ENCODE peak calls at places on chromosomes 13 and 19, in four cellular contexts. U, E, M and Y are unnamed samples.

GRCh38 chr19:10193666-10194499 is 870 bp downstream of the DNMT1 start:
- DNase-seq in E (no peak), M (peak; percentile 17), U (peak; percentile 13), Y (peak; percentile 40)

GRCh38 chr13:47508518-47509228 is 492.4 kb downstream of the SUCLA2 start:
- DNase-seq in E (no peak), M (no peak), U (no peak), Y (no peak)

GRCh38 chr19:44557933-44558332 is 28.5 kb upstream of the CEACAM20 start:
- DNase-seq in E (no peak), U (no peak), M (no peak), Y (no peak)

GRCh38 chr13:73782781-73783180 is 351.4 kb downstream of the KLF12 start:
- DNase-seq in U (peak; percentile 42), M (no peak), E (no peak), Y (no peak)

GRCh38 chr13:111458001-111458531 is 137.6 kb downstream of the TEX29 start:
- DNase-seq in E (no peak), M (no peak), U (no peak), Y (no peak)

GRCh38 chr19:2523630-2524311 is 47.8 kb downstream of the GADD45B start:
- DNase-seq in U (no peak), E (no peak), M (no peak), Y (peak; percentile 43)

GRCh38 chr13:29758591-29759114 is 91.8 kb downstream of the UBL3 start:
- DNase-seq in E (peak; percentile 74), U (peak; percentile 5), M (peak; percentile 10), Y (no peak)

GRCh38 chr19:13964776-13965175 is 12.5 kb downstream of the DCAF15 start:
- DNase-seq in M (no peak), E (no peak), U (no peak), Y (no peak)

GRCh38 chr13:107365466-107366215 is 797.7 kb upstream of the ARGLU1 start:
- DNase-seq in U (no peak), M (no peak), E (no peak), Y (no peak)

GRCh38 chr13:94239135-94239534 is 240.3 kb downstream of the DCT start:
- DNase-seq in E (no peak), U (no peak), M (no peak), Y (no peak)

GRCh38 chr19:13208964-13209796 is 59.0 kb downstream of the IER2 start:
- DNase-seq in E (no peak), U (no peak), M (no peak), Y (no peak)

GRCh38 chr19:33390908-33391630 is 17.6 kb downstream of the CEBPG start:
- DNase-seq in U (no peak), E (no peak), M (no peak), Y (no peak)

GRCh38 chr13:82675024-82675423 is 1207.2 kb downstream of the SLITRK1 start:
- DNase-seq in U (no peak), M (no peak), E (no peak), Y (no peak)

GRCh38 chr19:23116802-23117571 is at the start of gene ZNF730:
- DNase-seq in U (no peak), E (peak; percentile 13), M (peak; percentile 51), Y (no peak)

GRCh38 chr19:45200614-45201013 is 22.0 kb downstream of the BLOC1S3 start:
- DNase-seq in M (peak; percentile 33), U (peak; percentile 62), E (no peak), Y (no peak)

GRCh38 chr13:75197803-75198202 is 284.2 kb downstream of the TBC1D4 start:
- DNase-seq in M (no peak), E (no peak), U (no peak), Y (no peak)

GRCh38 chr19:29546583-29547190 is 20.9 kb downstream of the VSTM2B start:
- DNase-seq in M (no peak), E (no peak), U (peak; percentile 51), Y (no peak)

GRCh38 chr13:76803831-76804230 is 82.4 kb downstream of the KCTD12 start:
- DNase-seq in U (no peak), E (no peak), M (no peak), Y (no peak)

GRCh38 chr13:46903748-46904147 is 6.9 kb upstream of the HTR2A start:
- DNase-seq in E (no peak), M (no peak), U (no peak), Y (no peak)

GRCh38 chr19:32196690-32197420 is 148.6 kb upstream of the ZNF507 start:
- DNase-seq in M (no peak), E (no peak), U (no peak), Y (no peak)

GRCh38 chr13:67238277-67238859 is 8.2 kb upstream of the PCDH9 start:
- DNase-seq in M (peak; percentile 9), U (peak; percentile 16), E (no peak), Y (no peak)

GRCh38 chr13:37695200-37695599 is 96.6 kb upstream of the POSTN start:
- DNase-seq in U (no peak), E (no peak), M (no peak), Y (no peak)

GRCh38 chr13:113184568-113185440 is 23.7 kb downstream of the PCID2 start:
- DNase-seq in U (no peak), M (no peak), E (no peak), Y (no peak)

GRCh38 chr13:50131998-50132936 is 117.0 kb downstream of the KCNRG start:
- DNase-seq in M (no peak), E (no peak), U (no peak), Y (no peak)

GRCh38 chr13:44759723-44760360 is 183.7 kb upstream of the TSC22D1 start:
- DNase-seq in M (no peak), U (peak; percentile 21), E (no peak), Y (peak; percentile 21)

GRCh38 chr13:41017153-41017552 is 2.0 kb downstream of the ELF1 start:
- DNase-seq in U (no peak), M (no peak), E (no peak), Y (no peak)

GRCh38 chr19:1417145-1417544 is 9.8 kb downstream of the DAZAP1 start:
- DNase-seq in M (no peak), E (no peak), U (no peak), Y (no peak)

GRCh38 chr19:40567040-40567749 is 9.5 kb upstream of the SHKBP1 start:
- DNase-seq in U (no peak), E (no peak), M (peak; percentile 42), Y (no peak)

GRCh38 chr13:19157461-19157860 is 24.2 kb downstream of the TUBA3C start:
- DNase-seq in U (no peak), E (no peak), M (no peak), Y (no peak)

GRCh38 chr19:53112286-53112685 is 9.1 kb upstream of the ZNF160 start:
- DNase-seq in E (no peak), U (no peak), M (no peak), Y (no peak)
- TF ChIP-seq FOXK2 in E (no peak), U (no peak), M (no peak), Y (no peak)

DNA sequence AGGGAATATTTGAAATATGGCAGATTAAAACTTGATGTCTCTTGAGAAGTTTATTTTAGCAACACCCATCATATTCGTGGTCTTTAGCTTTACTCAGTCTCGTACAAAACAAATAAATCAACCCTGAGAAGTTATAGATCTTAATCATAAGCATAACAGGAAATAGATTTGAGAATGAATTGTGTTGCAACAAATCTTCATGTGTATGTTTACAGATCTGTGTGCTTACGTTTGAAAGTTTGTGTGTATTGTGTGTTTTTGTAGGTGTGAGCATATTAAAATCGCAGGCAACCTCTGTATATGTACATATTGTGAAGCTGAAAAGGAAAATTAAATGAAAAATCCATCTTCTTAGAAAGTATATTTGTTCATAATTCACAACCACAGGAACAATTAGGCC is 1094.1 kb downstream of the EFNB2 start:
- DNase-seq in M (no peak), E (no peak), U (no peak), Y (no peak)
- TF ChIP-seq FOXK2 in M (no peak), E (no peak), U (no peak), Y (no peak)

DNA sequence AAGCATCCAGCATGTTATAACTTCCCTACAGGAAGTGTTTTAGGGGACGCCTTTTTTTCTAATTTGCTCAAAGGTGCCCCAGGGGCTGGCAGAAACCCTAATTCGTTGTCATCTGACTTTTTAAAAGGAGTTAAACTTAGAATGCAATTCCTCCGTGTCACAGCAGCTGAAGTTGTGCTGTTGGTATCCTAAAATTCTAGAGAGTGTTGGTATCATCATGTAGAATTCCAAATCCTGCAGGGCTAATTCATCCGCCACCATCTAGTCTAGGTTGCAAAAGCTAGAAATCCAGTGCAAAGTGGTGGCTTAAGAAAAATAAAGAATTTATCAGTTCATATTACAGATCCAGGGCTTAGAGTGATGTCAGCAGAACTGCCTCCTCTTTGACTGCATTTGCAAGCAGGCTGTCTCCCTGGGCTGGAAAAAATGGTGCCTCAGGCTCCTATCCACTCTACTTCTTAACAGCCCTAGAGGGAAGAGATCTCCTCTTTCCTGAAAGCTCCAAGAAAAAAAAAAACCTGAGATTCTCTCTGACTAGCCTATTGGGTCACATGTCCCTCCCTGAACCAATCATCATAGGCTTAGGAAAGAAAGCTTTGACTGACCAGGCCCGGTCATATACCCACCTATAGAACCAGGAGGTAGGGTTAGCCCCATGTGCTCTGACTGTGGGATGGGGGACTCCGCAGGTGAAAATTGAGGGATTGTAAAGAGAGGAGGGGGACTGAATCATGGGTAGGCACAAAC is 73.0 kb downstream of the MAP4K1 start:
- DNase-seq in U (no peak), E (no peak), M (peak; percentile 59), Y (no peak)
- TF ChIP-seq FOXK2 in U (no peak), E (no peak), M (no peak), Y (no peak)

GRCh38 chr13:51675877-51676276 is 91.6 kb downstream of the WDFY2 start:
- DNase-seq in E (no peak), M (no peak), U (no peak), Y (no peak)

GRCh38 chr13:51673165-51673564 is 88.9 kb downstream of the WDFY2 start:
- DNase-seq in U (no peak), E (no peak), M (no peak), Y (no peak)

GRCh38 chr13:51676739-51677138 is 92.5 kb downstream of the WDFY2 start:
- DNase-seq in M (no peak), U (no peak), E (no peak), Y (no peak)

GRCh38 chr13:51675385-51675784 is 91.1 kb downstream of the WDFY2 start:
- DNase-seq in M (no peak), E (no peak), U (no peak), Y (no peak)

DNA sequence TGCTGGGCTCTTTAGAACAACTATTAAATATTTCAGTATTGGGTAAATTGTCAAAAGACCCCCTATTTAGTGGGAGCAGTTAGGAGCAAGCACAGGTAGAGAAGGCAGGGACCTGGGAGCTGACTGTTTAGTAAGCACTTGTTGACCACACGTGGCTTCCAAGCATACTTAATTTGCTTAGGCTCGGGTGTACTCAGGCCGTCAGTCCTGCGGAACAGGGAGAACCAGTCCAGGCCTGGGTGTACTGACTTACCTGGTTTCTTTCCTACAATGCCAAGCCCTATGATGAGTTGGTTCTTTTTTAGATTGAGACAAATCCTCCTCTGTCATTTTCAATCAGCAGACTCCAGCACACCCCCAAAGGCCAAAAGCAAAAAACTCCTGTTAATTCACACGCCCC is 90.0 kb downstream of the WDFY2 start:
- DNase-seq in M (no peak), E (no peak), U (no peak), Y (no peak)
- TF ChIP-seq FOXK2 in M (no peak), E (no peak), U (no peak), Y (no peak)

DNA sequence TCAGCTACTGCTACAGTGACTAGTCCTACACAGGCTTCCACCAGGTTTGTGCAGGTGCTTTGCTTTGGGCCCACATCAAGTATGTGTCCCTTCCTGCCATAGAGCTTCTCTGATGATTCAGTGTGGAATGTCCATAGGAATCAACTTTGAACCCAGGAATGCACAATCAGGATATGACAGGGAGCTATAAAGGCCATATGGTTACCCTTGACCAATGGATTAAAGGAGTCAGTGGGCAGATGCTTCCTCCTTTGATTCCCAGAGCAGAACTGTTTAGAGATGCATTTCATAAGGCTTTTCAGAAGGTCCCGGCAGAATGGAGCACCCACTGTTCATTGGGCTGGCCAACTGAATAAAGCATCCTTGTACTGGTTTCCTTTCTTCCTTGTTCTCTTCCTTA is 145.2 kb upstream of the WASF3 start:
- DNase-seq in U (peak; percentile 79), E (no peak), M (no peak), Y (no peak)
- TF ChIP-seq FOXK2 in U (no peak), E (no peak), M (no peak), Y (no peak)

GRCh38 chr19:41670755-41671154 is 17.3 kb downstream of the CEACAM7 start:
- DNase-seq in E (no peak), M (no peak), U (no peak), Y (no peak)
- TF ChIP-seq FOXK2 in E (no peak), M (no peak), U (no peak), Y (no peak)